ENCODE peak calls at places on chromosome 1, in eight cellular contexts. X is spleen, P is Peyer's patch, I is heart left ventricle, Y is tibial nerve, U is gastrocnemius medialis, K is IMR-90, M is uterus. L is an unnamed sample.
A peak's percentile ranks its signal among the peaks of the same experiment; 100 is the strongest.

GRCh38 chr1:33429846-33430750 is 797 bp downstream of the PHC2 start:
- DNase-seq in X (peak; percentile 88), P (peak; percentile 61), I (peak; percentile 73), Y (no peak), U (no peak), K (no peak), M (peak; percentile 53), L (no peak)

GRCh38 chr1:64962447-64962846 is 3.9 kb downstream of the JAK1 start:
- DNase-seq in X (peak; percentile 72), P (no peak), I (no peak), Y (no peak), U (no peak), K (no peak), M (no peak), L (no peak)

GRCh38 chr1:76862447-76862846 is 4.8 kb upstream of the ST6GALNAC5 start:
- DNase-seq in X (no peak), P (no peak), I (no peak), Y (no peak), U (no peak), K (peak; percentile 75), M (no peak), L (no peak)

GRCh38 chr1:183821309-183822080 is 16.6 kb downstream of the RGL1 start:
- DNase-seq in X (no peak), P (no peak), I (no peak), Y (no peak), U (no peak), K (no peak), M (no peak), L (no peak)

GRCh38 chr1:159854101-159854692 is 8.3 kb downstream of the VSIG8 start:
- DNase-seq in X (peak; percentile 87), P (peak; percentile 89), I (peak; percentile 85), Y (peak; percentile 69), U (peak; percentile 54), K (no peak), M (peak; percentile 66), L (peak; percentile 90)

GRCh38 chr1:113783254-113784103 is 24.2 kb upstream of the PHTF1 start:
- DNase-seq in X (no peak), P (no peak), I (no peak), Y (peak; percentile 43), U (peak; percentile 24), K (peak; percentile 36), M (no peak), L (peak; percentile 56)

GRCh38 chr1:67347688-67348472 is 40.2 kb downstream of the IL12RB2 start:
- DNase-seq in X (no peak), P (no peak), I (no peak), Y (peak; percentile 52), U (peak; percentile 67), K (peak; percentile 61), M (peak; percentile 21), L (peak; percentile 59)

GRCh38 chr1:92376345-92376744 is 77.5 kb downstream of the RPAP2 start:
- DNase-seq in X (no peak), P (no peak), I (no peak), Y (no peak), U (no peak), K (no peak), M (no peak), L (no peak)

GRCh38 chr1:242477944-242478343 is 46.6 kb downstream of the PLD5 start:
- DNase-seq in X (no peak), P (no peak), I (no peak), Y (no peak), U (no peak), K (no peak), M (no peak), L (no peak)

GRCh38 chr1:60924964-60925798 is 157.2 kb upstream of the NFIA start:
- DNase-seq in X (no peak), P (peak; percentile 51), I (no peak), Y (no peak), U (no peak), K (no peak), M (no peak), L (no peak)

GRCh38 chr1:30607723-30608122 is 115.7 kb downstream of the MATN1 start:
- DNase-seq in X (no peak), P (no peak), I (no peak), Y (no peak), U (no peak), K (no peak), M (no peak), L (no peak)

GRCh38 chr1:53462213-53462612 is 3.0 kb downstream of the DMRTB1 start:
- DNase-seq in X (no peak), P (no peak), I (no peak), Y (no peak), U (no peak), K (no peak), M (no peak), L (no peak)

GRCh38 chr1:155003227-155003765 is 694 bp downstream of the ZBTB7B start:
- DNase-seq in X (peak; percentile 88), P (peak; percentile 67), I (no peak), Y (no peak), U (no peak), K (no peak), M (peak; percentile 66), L (peak; percentile 38)

GRCh38 chr1:55696181-55696580 is 481.0 kb upstream of the USP24 start:
- DNase-seq in X (no peak), P (no peak), I (no peak), Y (peak; percentile 43), U (peak; percentile 57), K (peak; percentile 98), M (peak; percentile 62), L (no peak)

GRCh38 chr1:8825985-8826481 is 8.6 kb upstream of the RERE start:
- DNase-seq in X (no peak), P (no peak), I (no peak), Y (no peak), U (no peak), K (peak; percentile 63), M (no peak), L (no peak)

GRCh38 chr1:93979718-93980319 is 70.6 kb upstream of the GCLM start:
- DNase-seq in X (no peak), P (no peak), I (no peak), Y (peak; percentile 74), U (no peak), K (peak; percentile 69), M (peak; percentile 43), L (peak; percentile 65)

GRCh38 chr1:28064064-28064463 is 24.3 kb downstream of the EYA3 start:
- DNase-seq in X (no peak), P (no peak), I (no peak), Y (no peak), U (no peak), K (peak; percentile 83), M (no peak), L (no peak)

GRCh38 chr1:194296201-194296600 is 1109.8 kb upstream of the B3GALT2 start:
- DNase-seq in X (no peak), P (no peak), I (no peak), Y (no peak), U (no peak), K (peak; percentile 38), M (no peak), L (no peak)
- TF ChIP-seq POLR2A in X (no peak), P (no peak), I (no peak), Y (no peak), U (no peak), K (no peak), M (no peak), L (no peak)

GRCh38 chr1:17664322-17664721 is 90.8 kb upstream of the ACTL8 start:
- DNase-seq in X (no peak), P (no peak), I (no peak), Y (no peak), U (no peak), K (no peak), M (no peak), L (no peak)
- H3K36me3 ChIP-seq in X (no peaks in the 10 kb centered on the region), P (peaks cover 67% of the 10 kb centered on the region), I (no peaks in the 10 kb centered on the region), Y (no peaks in the 10 kb centered on the region), U (no peaks in the 10 kb centered on the region), K (peaks cover 18% of the 10 kb centered on the region), M (no peaks in the 10 kb centered on the region), L (no peaks in the 10 kb centered on the region)

DNA sequence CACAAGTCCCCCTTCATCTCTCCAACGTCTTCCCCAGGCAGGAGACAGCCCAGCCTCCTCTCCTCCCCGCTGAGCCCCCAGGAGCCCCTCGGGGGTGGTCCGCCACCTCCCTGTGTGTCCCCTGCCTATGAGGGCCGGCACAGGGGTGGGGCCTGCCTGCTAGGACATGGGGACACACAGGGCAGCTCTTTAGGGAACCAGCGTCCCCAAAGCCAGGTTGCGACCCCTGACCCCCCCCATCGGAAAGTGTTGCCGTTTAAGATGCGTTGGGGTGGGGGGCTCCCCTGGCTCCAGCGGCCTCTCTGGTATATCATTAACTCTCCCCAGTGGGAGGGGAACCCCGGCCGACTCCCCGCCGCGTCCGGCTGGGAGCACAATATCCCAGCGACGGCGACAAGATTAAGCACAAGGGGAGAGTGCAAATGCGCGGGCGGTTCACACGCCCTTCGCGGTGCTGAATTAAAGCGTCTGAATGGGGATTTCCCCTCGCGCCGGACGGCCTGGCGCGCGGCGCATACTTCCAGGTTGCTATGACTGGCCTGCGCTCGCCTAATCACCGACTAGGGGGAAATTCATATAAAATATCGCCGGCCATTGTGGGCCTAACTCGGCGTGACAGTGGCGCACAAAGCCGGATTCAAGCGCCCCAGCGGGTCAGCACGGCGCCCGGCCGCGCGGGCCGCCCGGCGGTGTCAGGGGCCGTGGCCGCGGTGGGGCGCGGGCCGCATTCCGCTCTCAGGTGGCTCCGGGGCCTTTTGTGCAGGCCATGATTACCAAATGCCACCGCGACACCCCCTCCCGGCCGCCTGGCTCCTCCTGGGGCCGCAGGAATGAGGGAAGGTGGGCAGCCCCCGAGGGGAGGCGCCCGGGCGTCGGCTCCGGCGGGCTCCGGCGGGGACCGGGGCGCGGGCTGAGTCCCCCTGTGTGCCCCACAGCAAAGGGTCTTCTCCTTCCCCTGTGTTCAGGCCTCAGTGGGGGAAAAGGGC is 30.9 kb downstream of the WNT3A start:
- DNase-seq in X (peak; percentile 70), P (peak; percentile 37), I (peak; percentile 54), Y (no peak), U (no peak), K (peak; percentile 19), M (no peak), L (no peak)
- TF ChIP-seq POLR2A in X (no peak), P (no peak), I (no peak), Y (no peak), U (no peak), K (no peak), M (no peak), L (no peak)

GRCh38 chr1:235127774-235128452 is 724 bp downstream of the TOMM20 start:
- DNase-seq in X (no peak), P (no peak), I (no peak), Y (no peak), U (no peak), K (no peak), M (no peak), L (no peak)

GRCh38 chr1:235127203-235127602 is 1.4 kb downstream of the TOMM20 start:
- DNase-seq in X (no peak), P (no peak), I (no peak), Y (no peak), U (no peak), K (no peak), M (no peak), L (no peak)

GRCh38 chr1:235124665-235125064 is 4.0 kb downstream of the TOMM20 start:
- DNase-seq in X (no peak), P (no peak), I (no peak), Y (no peak), U (no peak), K (no peak), M (no peak), L (no peak)

GRCh38 chr1:235124111-235124510 is 4.5 kb downstream of the TOMM20 start:
- DNase-seq in X (no peak), P (no peak), I (no peak), Y (no peak), U (no peak), K (no peak), M (no peak), L (no peak)

DNA sequence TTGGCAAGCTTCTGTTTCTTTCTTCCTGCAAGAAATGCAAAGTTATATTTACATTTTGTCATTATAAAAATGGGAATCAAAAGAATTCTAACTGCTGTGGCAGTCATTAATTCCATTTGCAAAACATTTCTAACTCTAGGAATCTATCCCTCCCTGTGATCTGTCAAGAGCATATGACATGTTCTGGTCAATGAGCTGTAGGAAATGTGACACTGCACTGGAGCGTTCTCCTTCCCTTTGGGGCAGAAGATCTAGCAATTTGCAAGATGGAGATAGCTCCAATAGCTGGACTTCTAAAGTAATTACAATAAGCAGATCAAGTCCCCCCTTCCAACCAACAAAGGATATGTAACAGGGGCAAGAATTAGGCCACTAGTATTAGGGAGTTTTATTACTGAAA is 6.3 kb downstream of the TOMM20 start:
- DNase-seq in X (no peak), P (no peak), I (no peak), Y (no peak), U (no peak), K (no peak), M (no peak), L (no peak)
- H3K36me3 ChIP-seq in X (peaks cover 27% of the 10 kb centered on the region), P (peaks cover 46% of the 10 kb centered on the region), I (no peaks in the 10 kb centered on the region), Y (peaks cover 16% of the 10 kb centered on the region), U (no peaks in the 10 kb centered on the region), K (peaks cover 21% of the 10 kb centered on the region), M (no peaks in the 10 kb centered on the region), L (no peaks in the 10 kb centered on the region)